ENCODE peak calls at places on chromosomes 5 and 9, in ten cellular contexts. E is CD4-positive, alpha-beta T cell; D is EL; X is effector memory CD4-positive, alpha-beta T cell; G is PC-3; S is NCI-H460; P is SW480; R is ELF-1; Z is cardiac fibroblast; L is fibroblast of lung. M is an unnamed sample.

GRCh38 chr9:137163101-137163661 is 6.7 kb downstream of the LRRC26 start:
- DNase-seq in E (no peak), D (peak), X (no peak), G (no peak), S (no peak), P (no peak), R (no peak), Z (peak), L (no peak), M (no peak)

GRCh38 chr5:138454121-138454520 is 11.2 kb upstream of the EGR1 start:
- DNase-seq in E (no peak), D (no peak), X (no peak), G (no peak), S (no peak), P (no peak), R (no peak), Z (no peak), L (no peak), M (no peak)

GRCh38 chr5:137791387-137791786 is 37.2 kb upstream of the HNRNPA0 start:
- DNase-seq in E (no peak), D (no peak), X (no peak), G (no peak), S (no peak), P (no peak), R (no peak), Z (no peak), L (no peak), M (no peak)

GRCh38 chr9:76107487-76107886 is 217.0 kb downstream of the PCSK5 start:
- DNase-seq in E (no peak), D (no peak), X (no peak), G (no peak), S (no peak), P (no peak), R (no peak), Z (peak), L (peak), M (no peak)

GRCh38 chr9:125493861-125494554 is 213.0 kb downstream of the MAPKAP1 start:
- DNase-seq in E (no peak), D (peak), X (no peak), G (no peak), S (no peak), P (no peak), R (peak), Z (no peak), L (peak), M (no peak)

GRCh38 chr5:164326219-164326618 is 820.8 kb downstream of the MAT2B start:
- DNase-seq in E (no peak), D (no peak), X (no peak), G (no peak), S (no peak), P (no peak), R (no peak), Z (no peak), L (no peak), M (no peak)

GRCh38 chr5:37838152-37838932 is 1.5 kb downstream of the GDNF start:
- DNase-seq in E (no peak), D (peak), X (no peak), G (peak), S (peak), P (no peak), R (peak), Z (peak), L (peak), M (no peak)

GRCh38 chr9:91908293-91908623 is 41.8 kb downstream of the ROR2 start:
- DNase-seq in E (no peak), D (no peak), X (no peak), G (no peak), S (no peak), P (no peak), R (no peak), Z (no peak), L (no peak), M (no peak)

GRCh38 chr9:89675403-89675771 is 70.6 kb downstream of the GADD45G start:
- DNase-seq in E (no peak), D (no peak), X (no peak), G (no peak), S (no peak), P (no peak), R (no peak), Z (no peak), L (no peak), M (no peak)

GRCh38 chr5:123156577-123157296 is 67.7 kb downstream of the PRDM6 start:
- DNase-seq in E (no peak), D (peak), X (no peak), G (no peak), S (no peak), P (peak), R (no peak), Z (peak), L (peak), M (no peak)

GRCh38 chr5:11062379-11062778 is 301.3 kb upstream of the DAP start:
- DNase-seq in E (no peak), D (peak), X (no peak), G (peak), S (no peak), P (no peak), R (no peak), Z (no peak), L (peak), M (no peak)

GRCh38 chr9:92759990-92760893 is 4.4 kb downstream of the BICD2 start:
- DNase-seq in E (no peak), D (no peak), X (no peak), G (no peak), S (no peak), P (no peak), R (no peak), Z (no peak), L (no peak), M (no peak)

GRCh38 chr5:180001136-180001535 is 70.4 kb downstream of the RNF130 start:
- DNase-seq in E (no peak), D (no peak), X (no peak), G (no peak), S (no peak), P (no peak), R (no peak), Z (no peak), L (no peak), M (no peak)

GRCh38 chr9:137458194-137459146 is 664 bp downstream of the NSMF start:
- DNase-seq in E (no peak), D (no peak), X (no peak), G (no peak), S (no peak), P (no peak), R (no peak), Z (no peak), L (peak), M (no peak)

GRCh38 chr5:100479079-100479688 is 56.0 kb upstream of the FAM174A start:
- DNase-seq in E (no peak), D (peak), X (no peak), G (peak), S (peak), P (peak), R (peak), Z (peak), L (peak), M (no peak)

GRCh38 chr9:106675780-106676179 is 187.2 kb upstream of the ZNF462 start:
- DNase-seq in E (no peak), D (no peak), X (no peak), G (peak), S (no peak), P (no peak), R (no peak), Z (no peak), L (no peak), M (no peak)

GRCh38 chr9:2093920-2094597 is 78.9 kb downstream of the SMARCA2 start:
- DNase-seq in E (no peak), D (peak), X (no peak), G (no peak), S (no peak), P (no peak), R (peak), Z (peak), L (peak), M (no peak)

GRCh38 chr9:87350915-87351314 is 146.8 kb upstream of the DAPK1 start:
- DNase-seq in E (no peak), D (peak), X (no peak), G (no peak), S (no peak), P (no peak), R (no peak), Z (peak), L (peak), M (no peak)

GRCh38 chr9:34611251-34611810 is 566 bp downstream of the RPP25L start:
- DNase-seq in E (no peak), D (no peak), X (no peak), G (no peak), S (no peak), P (no peak), R (no peak), Z (no peak), L (no peak), M (no peak)

GRCh38 chr9:29778281-29778849 is 2205.1 kb upstream of the C9orf72 start:
- DNase-seq in E (no peak), D (no peak), X (no peak), G (no peak), S (no peak), P (no peak), R (no peak), Z (no peak), L (no peak), M (no peak)

GRCh38 chr5:52491829-52492217 is 295.9 kb upstream of the ITGA1 start:
- DNase-seq in E (no peak), D (no peak), X (no peak), G (no peak), S (no peak), P (no peak), R (no peak), Z (no peak), L (no peak), M (no peak)

GRCh38 chr5:179171251-179171815 is 111.2 kb downstream of the ZNF354C start:
- DNase-seq in E (no peak), D (no peak), X (no peak), G (no peak), S (no peak), P (no peak), R (no peak), Z (no peak), L (no peak), M (no peak)

GRCh38 chr9:78127271-78128225 is 95.9 kb upstream of the GNAQ start:
- DNase-seq in E (no peak), D (no peak), X (no peak), G (no peak), S (no peak), P (no peak), R (no peak), Z (no peak), L (no peak), M (no peak)

GRCh38 chr5:176943816-176944215 is 44.7 kb upstream of the HK3 start:
- DNase-seq in E (no peak), D (no peak), X (no peak), G (no peak), S (no peak), P (no peak), R (peak), Z (no peak), L (no peak), M (no peak)

GRCh38 chr9:112059145-112059979 is 115.7 kb downstream of the SUSD1 start:
- DNase-seq in E (no peak), D (peak), X (no peak), G (peak), S (peak), P (peak), R (no peak), Z (peak), L (peak), M (no peak)

GRCh38 chr9:121498487-121499176 is 1.0 kb downstream of the GGTA1 start:
- DNase-seq in E (no peak), D (peak), X (no peak), G (peak), S (no peak), P (peak), R (peak), Z (peak), L (peak), M (no peak)

GRCh38 chr9:2180704-2181103 is 165.6 kb downstream of the SMARCA2 start:
- DNase-seq in E (no peak), D (peak), X (no peak), G (no peak), S (no peak), P (no peak), R (no peak), Z (peak), L (peak), M (no peak)

GRCh38 chr9:18673179-18673578 is 199.2 kb downstream of the ADAMTSL1 start:
- DNase-seq in E (no peak), D (no peak), X (no peak), G (peak), S (no peak), P (no peak), R (no peak), Z (no peak), L (no peak), M (no peak)

GRCh38 chr5:127801751-127802476 is 98.7 kb downstream of the CCDC192 start:
- DNase-seq in E (no peak), D (peak), X (no peak), G (peak), S (no peak), P (no peak), R (no peak), Z (peak), L (peak), M (no peak)